ENCODE peak calls at places on chromosome 20, in ten cellular contexts. V, U, T, O, Y, L, D, J, X and Q are unnamed samples.

GRCh38 chr20:39067526-39068216 is 105.5 kb downstream of the DHX35 start:
- DNase-seq in J (no peak), U (no peak), X (no peak), Y (no peak), D (no peak), L (no peak), T (no peak), O (no peak), V (no peak), Q (no peak)

GRCh38 chr20:17845701-17846475 is 122.7 kb downstream of the SNX5 start:
- DNase-seq in L (no peak), J (peak; percentile 37), O (no peak), D (peak; percentile 63), V (no peak), X (no peak), U (no peak), T (no peak), Y (peak; percentile 68), Q (no peak)

GRCh38 chr20:39862613-39863012 is 826.4 kb downstream of the MAFB start:
- DNase-seq in V (no peak), U (no peak), J (no peak), O (no peak), L (no peak), T (no peak), Y (no peak), X (no peak), D (no peak), Q (no peak)

GRCh38 chr20:42186337-42186736 is 568.2 kb upstream of the CHD6 start:
- DNase-seq in U (no peak), J (no peak), X (no peak), D (no peak), L (no peak), V (no peak), O (no peak), T (no peak), Y (no peak), Q (no peak)

GRCh38 chr20:20358801-20359200 is 9.1 kb upstream of the INSM1 start:
- DNase-seq in L (no peak), T (no peak), U (no peak), D (no peak), O (no peak), V (no peak), J (no peak), X (no peak), Y (no peak), Q (no peak)

GRCh38 chr20:9409981-9410380 is 104.4 kb upstream of the LAMP5 start:
- DNase-seq in O (no peak), D (no peak), X (no peak), T (no peak), Y (no peak), L (no peak), U (no peak), J (no peak), V (no peak), Q (no peak)

GRCh38 chr20:51387125-51387865 is 155.2 kb downstream of the NFATC2 start:
- DNase-seq in T (no peak), X (no peak), V (no peak), J (no peak), O (peak; percentile 35), L (no peak), D (peak; percentile 19), U (no peak), Y (no peak), Q (no peak)

GRCh38 chr20:63718996-63719395 is 11.2 kb downstream of the ZGPAT start:
- DNase-seq in V (no peak), J (no peak), X (no peak), O (no peak), L (no peak), D (no peak), T (no peak), Y (no peak), U (no peak), Q (no peak)

GRCh38 chr20:16020971-16021370 is 552.3 kb downstream of the KIF16B start:
- DNase-seq in T (peak; percentile 48), X (no peak), V (no peak), O (no peak), U (no peak), J (no peak), D (no peak), L (no peak), Y (no peak), Q (no peak)

GRCh38 chr20:36628076-36628475 is 17.9 kb downstream of the SLA2 start:
- DNase-seq in D (no peak), J (no peak), V (no peak), X (no peak), O (no peak), L (no peak), U (no peak), T (no peak), Y (no peak), Q (no peak)

GRCh38 chr20:36620917-36621316 is 15.3 kb downstream of the RAB5IF start:
- DNase-seq in U (no peak), J (no peak), L (no peak), D (no peak), Y (no peak), T (no peak), V (no peak), O (no peak), X (no peak), Q (no peak)

GRCh38 chr20:36624925-36625324 is 19.3 kb downstream of the RAB5IF start:
- DNase-seq in L (no peak), D (no peak), O (no peak), V (no peak), T (no peak), X (no peak), J (no peak), U (no peak), Y (no peak), Q (no peak)

GRCh38 chr20:36624068-36624813 is 18.7 kb downstream of the RAB5IF start:
- DNase-seq in V (peak; percentile 74), T (no peak), J (no peak), D (no peak), L (peak; percentile 71), U (no peak), X (no peak), O (no peak), Y (peak; percentile 71), Q (peak; percentile 40)

GRCh38 chr20:36623444-36623843 is 17.9 kb downstream of the RAB5IF start:
- DNase-seq in L (no peak), U (no peak), T (no peak), D (no peak), V (no peak), X (no peak), J (no peak), O (no peak), Y (no peak), Q (no peak)
- TF ChIP-seq POLR2A in L (no peak), U (no peak), T (no peak), D (no peak), V (no peak), X (no peak), J (no peak), O (no peak), Y (no peak), Q (no peak)

GRCh38 chr20:5973971-5974370 is 23.5 kb downstream of the MCM8 start:
- DNase-seq in U (no peak), Y (no peak), D (no peak), V (no peak), X (no peak), O (no peak), L (no peak), J (no peak), T (no peak), Q (no peak)
- H3K27ac ChIP-seq in U (no peak overlapping the region), Y (no peak overlapping the region), D (no peak overlapping the region), V (no peak overlapping the region), X (no peak overlapping the region), O (no peak overlapping the region), L (no peak overlapping the region), J (no peak overlapping the region), T (peak overlapping the region; percentile 86), Q (peak overlapping the region; percentile 84)

GRCh38 chr20:45890077-45890996 is 671 bp downstream of the NEURL2 start:
- DNase-seq in D (peak; percentile 94), L (peak; percentile 83), X (no peak), V (peak; percentile 83), Y (peak; percentile 85), J (peak; percentile 72), O (peak; percentile 92), U (peak; percentile 88), T (peak; percentile 35), Q (peak; percentile 88)
- TF ChIP-seq POLR2A in D (no peak), L (no peak), X (no peak), V (no peak), Y (no peak), J (no peak), O (no peak), U (peak; percentile 43), T (no peak), Q (peak; percentile 39)

DNA sequence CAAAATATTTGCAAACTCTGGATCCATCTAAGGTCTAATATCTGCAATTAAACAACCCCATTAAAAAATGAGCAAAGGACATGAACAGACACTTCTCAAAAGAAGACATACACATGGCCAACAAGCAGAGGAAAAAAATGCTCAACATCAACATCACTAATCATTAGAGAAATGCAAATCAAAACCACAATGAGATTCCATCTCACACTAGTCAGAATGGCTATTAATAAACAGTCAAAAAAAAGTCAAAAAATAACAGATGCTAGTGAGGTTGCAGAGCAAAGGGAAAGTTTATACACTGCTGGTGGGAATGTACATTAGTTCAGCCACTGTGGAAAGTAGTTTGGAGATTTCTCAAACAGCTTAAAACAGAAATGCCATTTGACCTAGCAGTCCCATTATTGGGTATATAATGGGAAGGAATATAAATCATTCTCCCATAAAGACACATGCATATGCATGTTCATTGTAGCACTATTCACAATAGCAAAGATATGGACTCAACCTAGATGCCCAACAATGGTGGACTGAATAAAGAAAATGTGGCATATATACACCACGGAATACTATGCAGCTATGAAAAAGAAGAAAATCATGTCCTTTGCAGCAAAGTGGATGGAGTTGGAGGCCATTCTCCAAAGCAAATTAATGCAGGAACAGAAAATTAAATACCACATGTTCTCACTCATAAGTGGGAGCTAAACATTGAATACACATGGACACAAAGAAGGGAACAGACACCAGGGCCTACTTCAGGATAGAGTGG is 9.1 kb downstream of the ZNFX1 start:
- DNase-seq in J (no peak), T (no peak), U (no peak), Y (no peak), X (no peak), O (no peak), V (no peak), L (no peak), D (no peak), Q (no peak)
- H3K27ac ChIP-seq in J (no peak overlapping the region), T (no peak overlapping the region), U (no peak overlapping the region), Y (no peak overlapping the region), X (no peak overlapping the region), O (no peak overlapping the region), V (no peak overlapping the region), L (no peak overlapping the region), D (no peak overlapping the region), Q (no peak overlapping the region)

DNA sequence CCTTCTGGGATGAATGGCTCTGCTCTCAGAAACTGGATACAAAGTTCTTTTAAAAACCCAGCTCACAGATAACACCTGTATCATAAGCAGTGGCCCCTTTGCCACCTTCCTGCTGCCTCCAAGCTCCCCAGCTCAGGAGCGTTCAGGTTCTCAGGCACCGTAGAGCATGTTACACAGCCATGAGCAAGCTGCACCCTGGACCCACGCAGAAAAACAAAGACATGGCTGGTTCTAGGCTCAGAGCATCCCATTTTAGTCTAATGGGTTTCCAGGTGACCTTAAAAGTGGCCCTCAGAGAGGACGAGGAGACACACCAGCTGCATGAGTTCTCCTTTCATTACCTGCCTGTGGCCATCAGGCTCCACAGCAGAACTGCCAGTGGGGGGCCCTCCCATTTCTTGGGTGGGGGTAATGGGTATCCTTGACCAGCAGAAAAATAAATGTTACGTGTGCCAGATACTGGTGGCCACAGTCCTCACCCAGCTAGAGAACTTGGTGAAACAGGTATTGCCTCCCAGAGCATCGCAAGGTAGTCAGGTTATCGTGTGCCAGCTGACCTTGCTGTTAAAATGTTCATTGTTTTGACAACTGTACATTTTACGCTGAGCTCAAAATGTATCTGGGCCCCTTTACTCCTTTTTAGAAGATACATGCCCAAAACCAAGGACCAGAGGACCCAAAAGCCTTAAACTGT is 7.5 kb downstream of the PSMA7 start:
- DNase-seq in D (no peak), T (no peak), L (no peak), J (no peak), Y (no peak), X (no peak), U (no peak), V (no peak), O (no peak), Q (no peak)
- TF ChIP-seq POLR2A in D (no peak), T (no peak), L (no peak), J (no peak), Y (no peak), X (peak; percentile 51), U (no peak), V (no peak), O (no peak), Q (no peak)